ENCODE peak calls at places on chromosomes 13 and 19, in six cellular contexts. One of them, this sample, is unnamed.

GRCh38 chr19:40396886-40397567 is 7.0 kb upstream of the HIPK4 start:
- DNase-seq in trophoblast cell: no peak
- DNase-seq in H1: no peak
- DNase-seq in IMR-90: no peak
- DNase-seq in neuronal stem cell: no peak
- DNase-seq in mesendoderm: no peak
- DNase-seq in this sample: no peak

GRCh38 chr13:99660101-99660500 is 158.8 kb downstream of the TM9SF2 start:
- DNase-seq in H1: peak
- DNase-seq in IMR-90: no peak
- DNase-seq in trophoblast cell: no peak
- DNase-seq in mesendoderm: no peak
- DNase-seq in neuronal stem cell: no peak
- DNase-seq in this sample: no peak

GRCh38 chr13:28792992-28793391 is 27.1 kb upstream of the MTUS2 start:
- DNase-seq in IMR-90: peak
- DNase-seq in H1: no peak
- DNase-seq in trophoblast cell: peak
- DNase-seq in mesendoderm: no peak
- DNase-seq in neuronal stem cell: no peak
- DNase-seq in this sample: peak

GRCh38 chr13:48161530-48162179 is 66.8 kb upstream of the MED4 start:
- DNase-seq in H1: no peak
- DNase-seq in IMR-90: no peak
- DNase-seq in trophoblast cell: peak
- DNase-seq in neuronal stem cell: no peak
- DNase-seq in mesendoderm: no peak
- DNase-seq in this sample: no peak

GRCh38 chr13:112955271-112955937 is 13.6 kb upstream of the MCF2L start:
- DNase-seq in H1: no peak
- DNase-seq in mesendoderm: no peak
- DNase-seq in trophoblast cell: no peak
- DNase-seq in IMR-90: no peak
- DNase-seq in neuronal stem cell: no peak
- DNase-seq in this sample: no peak

GRCh38 chr19:3954107-3954506 is 16.8 kb downstream of the DAPK3 start:
- DNase-seq in trophoblast cell: no peak
- DNase-seq in mesendoderm: no peak
- DNase-seq in neuronal stem cell: no peak
- DNase-seq in IMR-90: no peak
- DNase-seq in H1: no peak
- DNase-seq in this sample: no peak

GRCh38 chr19:10191347-10191746 is 3.4 kb downstream of the DNMT1 start:
- DNase-seq in neuronal stem cell: no peak
- DNase-seq in mesendoderm: no peak
- DNase-seq in trophoblast cell: no peak
- DNase-seq in IMR-90: peak
- DNase-seq in H1: no peak
- DNase-seq in this sample: no peak

GRCh38 chr13:97142452-97142851 is 79.7 kb upstream of the MBNL2 start:
- DNase-seq in IMR-90: no peak
- DNase-seq in mesendoderm: peak
- DNase-seq in H1: no peak
- DNase-seq in trophoblast cell: peak
- DNase-seq in neuronal stem cell: no peak
- DNase-seq in this sample: peak

GRCh38 chr13:110546933-110547332 is 14.6 kb downstream of the RAB20 start:
- DNase-seq in H1: no peak
- DNase-seq in IMR-90: peak
- DNase-seq in neuronal stem cell: no peak
- DNase-seq in trophoblast cell: peak
- DNase-seq in mesendoderm: no peak
- DNase-seq in this sample: peak

GRCh38 chr19:29366757-29367156 is 153.8 kb upstream of the UQCRFS1 start:
- DNase-seq in neuronal stem cell: no peak
- DNase-seq in trophoblast cell: no peak
- DNase-seq in IMR-90: no peak
- DNase-seq in mesendoderm: no peak
- DNase-seq in H1: peak
- DNase-seq in this sample: no peak

GRCh38 chr13:20462921-20463320 is 62.7 kb downstream of the CRYL1 start:
- DNase-seq in mesendoderm: no peak
- DNase-seq in neuronal stem cell: no peak
- DNase-seq in IMR-90: no peak
- DNase-seq in H1: no peak
- DNase-seq in trophoblast cell: no peak
- DNase-seq in this sample: no peak

GRCh38 chr19:22608441-22608840 is 25.7 kb upstream of the ZNF492 start:
- DNase-seq in trophoblast cell: no peak
- DNase-seq in mesendoderm: no peak
- DNase-seq in IMR-90: no peak
- DNase-seq in neuronal stem cell: no peak
- DNase-seq in H1: no peak
- DNase-seq in this sample: no peak

GRCh38 chr19:8567522-8568172 is 9.6 kb downstream of the MYO1F start:
- DNase-seq in trophoblast cell: no peak
- DNase-seq in mesendoderm: no peak
- DNase-seq in neuronal stem cell: no peak
- DNase-seq in H1: no peak
- DNase-seq in IMR-90: no peak
- DNase-seq in this sample: no peak

GRCh38 chr13:75687145-75687763 is 51.1 kb downstream of the LMO7 start:
- DNase-seq in H1: no peak
- DNase-seq in IMR-90: peak
- DNase-seq in mesendoderm: peak
- DNase-seq in neuronal stem cell: no peak
- DNase-seq in trophoblast cell: peak
- DNase-seq in this sample: peak

GRCh38 chr13:24086642-24087041 is 73.9 kb upstream of the SPATA13 start:
- DNase-seq in IMR-90: no peak
- DNase-seq in H1: no peak
- DNase-seq in trophoblast cell: no peak
- DNase-seq in neuronal stem cell: no peak
- DNase-seq in mesendoderm: no peak
- DNase-seq in this sample: no peak

GRCh38 chr13:71813187-71813586 is 53.8 kb downstream of the DACH1 start:
- DNase-seq in trophoblast cell: no peak
- DNase-seq in H1: no peak
- DNase-seq in neuronal stem cell: no peak
- DNase-seq in IMR-90: no peak
- DNase-seq in mesendoderm: no peak
- DNase-seq in this sample: no peak

GRCh38 chr13:112972867-112973576 is 4.0 kb downstream of the MCF2L start:
- DNase-seq in neuronal stem cell: no peak
- DNase-seq in trophoblast cell: no peak
- DNase-seq in mesendoderm: no peak
- DNase-seq in H1: no peak
- DNase-seq in IMR-90: no peak
- DNase-seq in this sample: no peak

GRCh38 chr19:30523791-30524190 is 151.6 kb downstream of the ZNF536 start:
- DNase-seq in H1: no peak
- DNase-seq in mesendoderm: no peak
- DNase-seq in neuronal stem cell: no peak
- DNase-seq in IMR-90: no peak
- DNase-seq in trophoblast cell: no peak
- DNase-seq in this sample: no peak

GRCh38 chr13:60267498-60268202 is 103.9 kb upstream of the DIAPH3 start:
- DNase-seq in IMR-90: no peak
- DNase-seq in neuronal stem cell: no peak
- DNase-seq in mesendoderm: peak
- DNase-seq in trophoblast cell: peak
- DNase-seq in H1: peak
- DNase-seq in this sample: peak

GRCh38 chr13:86464193-86464592 is 665.0 kb upstream of the SLITRK6 start:
- DNase-seq in IMR-90: no peak
- DNase-seq in mesendoderm: peak
- DNase-seq in H1: no peak
- DNase-seq in neuronal stem cell: no peak
- DNase-seq in trophoblast cell: no peak
- DNase-seq in this sample: no peak

GRCh38 chr13:50421457-50422130 is 406.4 kb downstream of the KCNRG start:
- DNase-seq in IMR-90: peak
- DNase-seq in trophoblast cell: no peak
- DNase-seq in mesendoderm: no peak
- DNase-seq in H1: no peak
- DNase-seq in neuronal stem cell: no peak
- DNase-seq in this sample: no peak

GRCh38 chr13:112489199-112489598 is 98.8 kb downstream of the TUBGCP3 start:
- DNase-seq in mesendoderm: no peak
- DNase-seq in trophoblast cell: no peak
- DNase-seq in neuronal stem cell: no peak
- DNase-seq in IMR-90: no peak
- DNase-seq in H1: no peak
- DNase-seq in this sample: no peak

GRCh38 chr19:44905437-44906160 is at the start of gene APOE:
- DNase-seq in neuronal stem cell: peak
- DNase-seq in mesendoderm: peak
- DNase-seq in H1: peak
- DNase-seq in trophoblast cell: no peak
- DNase-seq in IMR-90: no peak
- DNase-seq in this sample: peak
- H3K4me3 ChIP-seq in neuronal stem cell: peak
- H3K4me3 ChIP-seq in mesendoderm: peak
- H3K4me3 ChIP-seq in H1: peak
- H3K4me3 ChIP-seq in trophoblast cell: peak
- H3K4me3 ChIP-seq in IMR-90: peak
- H3K4me3 ChIP-seq in this sample: peak

DNA sequence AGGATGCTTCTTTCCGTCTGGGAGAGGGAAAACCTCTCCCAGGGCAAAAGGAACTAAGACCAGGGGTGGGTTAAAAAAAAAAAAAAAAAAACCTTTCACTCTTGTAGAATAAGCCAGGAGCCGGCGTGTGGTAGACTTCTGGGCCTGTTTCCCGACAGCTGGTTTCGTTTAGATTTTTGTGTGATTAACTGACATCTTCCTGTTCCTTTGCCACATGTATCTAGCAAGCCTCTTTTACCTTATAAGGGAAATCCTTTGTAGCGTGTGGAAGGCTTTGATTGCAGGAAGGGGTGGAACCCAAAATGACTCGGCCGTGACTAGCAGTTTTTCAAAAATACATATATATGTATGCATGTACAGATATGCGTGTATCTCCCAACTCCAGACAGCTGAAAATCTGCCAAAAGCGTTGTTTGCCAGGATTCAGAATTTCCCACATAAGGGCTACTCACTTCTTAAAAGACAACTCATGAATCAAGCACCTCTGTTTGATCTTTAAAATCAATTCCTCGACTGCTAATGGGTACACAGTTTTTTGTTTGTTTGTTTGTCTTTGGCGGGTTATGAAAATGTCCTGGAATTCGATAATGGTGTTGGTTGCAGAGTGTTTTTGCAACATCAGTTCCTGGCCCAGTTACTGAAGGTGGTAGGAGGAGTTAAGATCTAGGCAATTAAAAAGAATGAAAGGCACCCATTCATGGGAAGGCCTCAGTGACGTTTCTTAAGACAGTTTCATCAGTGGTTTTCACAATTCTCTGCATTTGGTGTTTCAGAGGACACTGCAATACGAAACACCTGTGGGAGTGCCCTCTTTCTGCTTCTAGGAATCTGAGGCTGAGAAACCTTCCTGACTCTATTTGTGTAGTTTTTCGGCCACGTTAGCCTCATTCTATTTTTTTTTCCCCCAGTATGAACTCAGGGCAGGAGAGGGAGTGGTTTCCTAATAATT is 2.7 kb downstream of the TPM4 start:
- DNase-seq in H1: no peak
- DNase-seq in IMR-90: peak
- DNase-seq in trophoblast cell: peak
- DNase-seq in neuronal stem cell: no peak
- DNase-seq in mesendoderm: peak
- DNase-seq in this sample: peak
- H3K4ac ChIP-seq in H1: peak
- H3K4ac ChIP-seq in IMR-90: peak
- H3K4ac ChIP-seq in trophoblast cell: peak
- H3K4ac ChIP-seq in neuronal stem cell: no peak
- H3K4ac ChIP-seq in mesendoderm: peak
- H3K4ac ChIP-seq in this sample: peak

GRCh38 chr13:43129511-43130130 is 106.2 kb downstream of the DNAJC15 start:
- DNase-seq in mesendoderm: no peak
- DNase-seq in H1: no peak
- DNase-seq in trophoblast cell: peak
- DNase-seq in neuronal stem cell: no peak
- DNase-seq in IMR-90: no peak
- DNase-seq in this sample: no peak

GRCh38 chr13:43127103-43127817 is 103.9 kb downstream of the DNAJC15 start:
- DNase-seq in IMR-90: no peak
- DNase-seq in H1: no peak
- DNase-seq in neuronal stem cell: no peak
- DNase-seq in trophoblast cell: no peak
- DNase-seq in mesendoderm: peak
- DNase-seq in this sample: peak

GRCh38 chr13:43128504-43128929 is 105.1 kb downstream of the DNAJC15 start:
- DNase-seq in IMR-90: no peak
- DNase-seq in H1: no peak
- DNase-seq in neuronal stem cell: no peak
- DNase-seq in mesendoderm: no peak
- DNase-seq in trophoblast cell: no peak
- DNase-seq in this sample: no peak

GRCh38 chr13:43127827-43128226 is 104.4 kb downstream of the DNAJC15 start:
- DNase-seq in trophoblast cell: no peak
- DNase-seq in neuronal stem cell: no peak
- DNase-seq in mesendoderm: no peak
- DNase-seq in IMR-90: no peak
- DNase-seq in H1: no peak
- DNase-seq in this sample: peak

GRCh38 chr13:43129021-43129420 is 105.6 kb downstream of the DNAJC15 start:
- DNase-seq in neuronal stem cell: no peak
- DNase-seq in IMR-90: no peak
- DNase-seq in H1: no peak
- DNase-seq in trophoblast cell: no peak
- DNase-seq in mesendoderm: no peak
- DNase-seq in this sample: no peak
- H3K4me3 ChIP-seq in neuronal stem cell: no peak
- H3K4me3 ChIP-seq in IMR-90: no peak
- H3K4me3 ChIP-seq in H1: no peak
- H3K4me3 ChIP-seq in trophoblast cell: no peak
- H3K4me3 ChIP-seq in mesendoderm: no peak
- H3K4me3 ChIP-seq in this sample: peak

DNA sequence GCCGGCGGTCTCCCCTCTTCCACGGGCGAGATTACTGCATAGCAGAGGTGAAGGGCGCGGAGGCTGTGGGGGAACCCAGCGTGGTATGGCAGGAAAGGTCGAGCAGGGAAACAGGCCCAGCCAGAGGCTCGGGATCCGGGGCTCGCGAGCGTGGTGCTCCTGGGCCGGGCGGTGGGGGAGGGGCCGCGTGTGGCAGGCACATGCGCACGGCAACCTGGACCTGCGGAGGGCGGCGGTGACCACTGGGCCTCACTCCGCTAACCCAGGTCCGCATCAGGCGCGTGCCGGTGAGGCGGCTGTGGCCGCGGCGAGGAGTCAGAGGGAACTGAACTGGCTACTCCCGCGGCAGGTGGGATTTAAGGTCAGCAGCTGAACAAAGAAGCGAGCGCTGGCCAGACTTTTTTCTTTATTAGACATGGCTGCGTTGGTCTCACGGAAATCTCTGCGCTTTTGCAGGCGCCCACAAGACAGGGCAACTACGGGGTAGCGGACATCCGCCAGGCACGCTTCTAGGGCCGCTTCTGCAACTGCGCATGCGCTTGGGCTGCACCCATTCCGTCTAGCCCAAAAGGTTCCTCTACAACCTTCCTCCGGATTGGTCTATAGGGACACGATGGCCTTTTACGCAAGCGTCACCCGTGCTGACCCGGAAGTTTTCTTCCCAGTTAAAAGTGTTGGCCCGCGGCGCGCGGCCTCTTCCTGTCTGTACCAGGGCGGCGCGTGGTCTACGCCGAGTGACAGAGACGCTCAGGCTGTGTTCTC is at the start of gene RPS5:
- DNase-seq in H1: peak
- DNase-seq in neuronal stem cell: peak
- DNase-seq in IMR-90: peak
- DNase-seq in mesendoderm: peak
- DNase-seq in trophoblast cell: peak
- DNase-seq in this sample: peak
- H3K4ac ChIP-seq in H1: peak
- H3K4ac ChIP-seq in neuronal stem cell: peak
- H3K4ac ChIP-seq in IMR-90: peak
- H3K4ac ChIP-seq in mesendoderm: peak
- H3K4ac ChIP-seq in trophoblast cell: peak
- H3K4ac ChIP-seq in this sample: peak